ENCODE peak calls at places on chromosomes 16 and 17, in six cellular contexts. X is HL-60, Q is lower lobe of right lung, L is mucosa of descending colon, M is AG04449, U is LNCaP clone FGC. O is an unnamed sample.

GRCh38 chr16:88077328-88078108 is 126.3 kb downstream of the BANP start:
- DNase-seq in X (no peak), Q (peak; percentile 31), L (peak; percentile 31), M (no peak), U (peak; percentile 90), O (no peak)

GRCh38 chr17:28911411-28912045 is 8.6 kb upstream of the DHRS13 start:
- DNase-seq in X (no peak), Q (no peak), L (no peak), M (no peak), U (no peak), O (no peak)

GRCh38 chr17:50146927-50147640 is 3.4 kb downstream of the PPP1R9B start:
- DNase-seq in X (no peak), Q (no peak), L (peak; percentile 53), M (no peak), U (no peak), O (no peak)

GRCh38 chr17:48483471-48484131 is 47.2 kb downstream of the HOXB1 start:
- DNase-seq in X (peak; percentile 61), Q (no peak), L (no peak), M (peak; percentile 87), U (no peak), O (peak; percentile 97)

GRCh38 chr17:66200685-66201092 is 8.8 kb upstream of the CEP112 start:
- DNase-seq in X (peak; percentile 64), Q (no peak), L (no peak), M (peak; percentile 14), U (peak; percentile 67), O (peak; percentile 26)

GRCh38 chr17:76670020-76670707 is 26.6 kb upstream of the ST6GALNAC1 start:
- DNase-seq in X (no peak), Q (no peak), L (no peak), M (no peak), U (no peak), O (no peak)

GRCh38 chr16:82936941-82937551 is 310.3 kb downstream of the CDH13 start:
- DNase-seq in X (no peak), Q (no peak), L (no peak), M (no peak), U (no peak), O (peak; percentile 15)

GRCh38 chr16:61879-62281 is 8.3 kb downstream of the SNRNP25 start:
- DNase-seq in X (no peak), Q (no peak), L (no peak), M (no peak), U (no peak), O (no peak)

GRCh38 chr17:68101992-68102758 is 66.6 kb downstream of the KPNA2 start:
- DNase-seq in X (no peak), Q (no peak), L (peak; percentile 67), M (no peak), U (no peak), O (no peak)

GRCh38 chr17:67557052-67557845 is 160.5 kb upstream of the NOL11 start:
- DNase-seq in X (no peak), Q (no peak), L (no peak), M (no peak), U (no peak), O (no peak)

GRCh38 chr17:40568074-40568836 is 3.0 kb upstream of the CCR7 start:
- DNase-seq in X (no peak), Q (no peak), L (no peak), M (no peak), U (no peak), O (no peak)

GRCh38 chr17:1227917-1228751 is 42.1 kb upstream of the BHLHA9 start:
- DNase-seq in X (no peak), Q (peak; percentile 61), L (peak; percentile 71), M (no peak), U (no peak), O (no peak)

GRCh38 chr16:4746991-4747574 is 12.7 kb downstream of the DNAAF8 start:
- DNase-seq in X (no peak), Q (no peak), L (no peak), M (no peak), U (no peak), O (no peak)

GRCh38 chr16:12095275-12096161 is 119.0 kb downstream of the SNX29 start:
- DNase-seq in X (peak; percentile 22), Q (peak; percentile 75), L (no peak), M (no peak), U (peak; percentile 8), O (no peak)

DNA sequence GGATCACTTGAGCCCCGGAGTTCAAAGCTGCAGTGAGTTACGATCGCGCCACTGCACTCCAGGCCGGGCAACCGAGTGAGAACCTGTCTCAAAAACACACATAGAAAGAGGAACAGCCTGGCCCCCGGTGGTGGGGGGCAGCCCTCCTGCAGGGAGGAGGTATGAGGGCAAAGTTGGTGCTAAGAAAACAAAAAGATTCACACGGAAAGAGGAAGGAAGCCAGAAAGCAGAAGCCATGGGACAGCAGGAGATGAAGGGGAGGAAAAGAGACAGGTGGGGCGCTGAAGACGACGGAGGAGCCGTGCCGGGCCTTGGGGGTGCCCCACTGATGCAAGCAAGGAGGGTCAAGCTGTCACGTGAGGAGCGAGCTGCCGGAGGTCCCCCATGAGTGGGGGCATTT is 8.2 kb upstream of the C16orf74 start:
- DNase-seq in X (peak; percentile 59), Q (no peak), L (no peak), M (no peak), U (no peak), O (no peak)
- H3K4me3 ChIP-seq in X (peak overlapping the region; percentile 30), Q (no peak overlapping the region), L (no peak overlapping the region), M (no peak overlapping the region), U (no peak overlapping the region), O (no peak overlapping the region)

GRCh38 chr17:55746466-55746865 is 4.4 kb upstream of the PCTP start:
- DNase-seq in X (no peak), Q (no peak), L (no peak), M (no peak), U (no peak), O (no peak)

GRCh38 chr17:55747209-55747608 is 3.6 kb upstream of the PCTP start:
- DNase-seq in X (no peak), Q (no peak), L (no peak), M (no peak), U (no peak), O (no peak)

GRCh38 chr17:55751720-55752250 is 934 bp downstream of the PCTP start:
- DNase-seq in X (no peak), Q (no peak), L (no peak), M (no peak), U (no peak), O (no peak)

GRCh38 chr17:55749985-55750384 is 866 bp upstream of the PCTP start:
- DNase-seq in X (no peak), Q (no peak), L (no peak), M (no peak), U (no peak), O (no peak)

DNA sequence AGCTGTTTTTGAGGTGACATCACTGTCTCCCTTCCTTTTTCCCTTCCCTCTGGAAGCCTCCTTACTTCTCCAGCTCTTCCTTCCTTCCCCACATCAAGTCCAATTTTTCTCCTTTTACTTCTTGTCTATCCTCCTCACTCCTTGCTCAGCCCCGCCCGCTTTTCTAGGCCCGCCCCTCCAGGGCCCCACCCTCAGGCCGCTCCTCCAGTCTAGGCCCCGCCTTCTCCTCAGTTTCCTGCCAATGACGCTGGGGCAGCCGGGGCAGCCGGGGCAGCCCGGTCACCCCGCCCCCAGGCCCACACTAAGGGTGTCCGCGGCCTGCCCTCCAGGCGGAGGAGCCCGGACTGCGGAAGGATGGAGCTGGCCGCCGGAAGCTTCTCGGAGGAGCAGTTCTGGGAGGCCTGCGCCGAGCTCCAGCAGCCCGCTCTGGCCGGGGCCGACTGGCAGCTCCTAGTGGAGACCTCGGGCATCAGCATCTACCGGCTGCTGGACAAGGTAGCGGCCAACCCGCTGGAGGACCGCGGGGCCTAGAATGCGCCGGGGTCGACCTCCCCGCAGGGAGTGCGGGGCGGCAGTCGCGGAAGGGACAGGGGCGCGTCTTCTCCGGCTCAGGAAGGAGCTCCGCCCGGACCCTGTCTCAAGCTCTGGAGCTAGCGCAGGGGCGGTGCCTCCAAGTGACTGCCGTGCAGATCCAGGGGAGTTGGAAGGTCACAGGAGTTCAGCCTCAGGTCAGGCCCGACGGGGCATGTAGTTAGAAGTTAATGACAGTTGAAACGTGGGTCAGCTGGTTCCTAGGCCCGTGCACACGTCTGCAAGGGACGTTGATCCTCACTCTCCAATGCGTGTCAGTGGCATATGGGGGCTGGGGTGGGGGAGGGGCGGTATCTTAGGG is at the start of gene PCTP:
- DNase-seq in X (peak; percentile 74), Q (peak; percentile 96), L (peak; percentile 95), M (no peak), U (peak; percentile 72), O (no peak)
- TF ChIP-seq CTCF in X (no peak), Q (peak; percentile 52), L (no peak), M (peak; percentile 70), U (peak; percentile 20), O (peak; percentile 40)

GRCh38 chr17:80663783-80664206 is 119.2 kb downstream of the RPTOR start:
- DNase-seq in X (no peak), Q (peak; percentile 58), L (no peak), M (no peak), U (no peak), O (no peak)
- H3K4me3 ChIP-seq in X (no peak overlapping the region), Q (no peak overlapping the region), L (no peak overlapping the region), M (no peak overlapping the region), U (no peak overlapping the region), O (no peak overlapping the region)

DNA sequence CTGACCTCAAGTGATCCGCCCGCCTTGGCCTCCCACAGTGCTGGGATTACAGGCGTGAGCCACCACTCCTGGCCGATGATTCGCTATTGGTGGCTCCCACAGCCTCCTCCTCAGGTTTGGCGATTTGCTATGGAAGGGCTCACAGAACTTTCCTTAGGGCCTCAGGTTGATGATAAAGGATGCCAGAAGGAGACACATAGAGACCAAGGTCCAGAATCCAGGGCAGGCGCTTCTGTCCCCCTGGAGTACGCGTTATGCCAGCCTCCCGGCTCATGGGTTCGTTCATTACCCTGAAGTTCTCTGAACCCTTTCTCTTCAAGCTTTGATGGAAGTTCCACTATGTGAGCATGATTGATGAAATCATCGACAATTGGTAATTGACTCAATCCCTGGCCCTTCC is 19.9 kb downstream of the LGALS3BP start:
- DNase-seq in X (no peak), Q (no peak), L (no peak), M (no peak), U (no peak), O (no peak)
- TF ChIP-seq CTCF in X (no peak), Q (no peak), L (no peak), M (no peak), U (no peak), O (no peak)

DNA sequence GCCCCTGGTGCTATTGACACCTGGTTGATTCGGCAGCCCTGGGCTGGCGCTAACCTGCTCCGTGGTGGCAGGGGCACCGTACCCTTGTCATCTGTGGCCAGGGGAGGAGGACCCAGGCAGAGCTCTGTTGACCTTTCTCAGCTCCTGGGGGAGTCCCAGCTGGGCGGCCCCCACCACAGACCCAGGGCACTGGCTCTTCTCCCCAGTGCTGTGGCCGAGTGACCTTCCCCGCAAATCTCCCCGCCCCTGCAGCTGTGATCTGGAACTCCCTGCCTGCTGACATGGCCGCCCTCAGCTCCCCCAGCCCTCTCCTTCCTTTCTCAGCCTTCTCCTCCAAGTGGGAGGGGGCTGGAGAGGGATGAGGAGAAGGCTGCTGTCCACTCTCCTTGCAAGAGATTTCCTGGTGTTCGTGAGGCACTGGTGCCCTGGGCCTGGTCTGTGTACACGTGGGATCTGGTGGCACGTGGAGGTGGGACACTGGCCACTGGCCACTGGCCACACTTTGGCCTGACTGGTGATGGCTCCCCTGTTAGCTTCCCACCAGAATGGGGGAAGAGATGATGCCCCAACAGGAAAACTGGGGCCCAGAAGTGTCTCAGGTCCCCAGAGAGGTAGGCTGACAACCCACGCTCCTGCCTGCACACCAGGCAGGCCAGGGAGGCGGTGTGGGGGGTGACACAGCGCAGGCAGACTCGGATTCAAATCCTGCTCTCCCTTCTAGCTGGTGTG is 8.2 kb downstream of the FMNL1 start:
- DNase-seq in X (no peak), Q (no peak), L (peak; percentile 74), M (no peak), U (no peak), O (no peak)
- H3K4me3 ChIP-seq in X (no peak overlapping the region), Q (peak overlapping the region; percentile 28), L (no peak overlapping the region), M (no peak overlapping the region), U (no peak overlapping the region), O (no peak overlapping the region)

O was measured in epithelial cell of proximal tubule.